ENCODE peak calls at places on chromosomes 12 and 14, in eight cellular contexts. F is aorta, Z is mesendoderm, T is Peyer's patch, I is esophagus squamous epithelium, Y is ascending aorta, P is suprapubic skin, S is psoas muscle. K is an unnamed sample. For H3K4me1, the result is how much of the 10 kb centered on the place peaks cover.

GRCh38 chr14:22668417-22668816 is 24.3 kb upstream of the OR6J1 start:
- DNase-seq in F (no peak), Z (no peak), T (no peak), I (no peak), Y (no peak), P (no peak), S (no peak), K (no peak)

GRCh38 chr14:30874999-30875787 is 834 bp downstream of the COCH start:
- DNase-seq in F (no peak), Z (peak), T (no peak), I (no peak), Y (no peak), P (no peak), S (no peak), K (no peak)

GRCh38 chr14:99415496-99416281 is 65.0 kb downstream of the SETD3 start:
- DNase-seq in F (no peak), Z (peak), T (peak), I (no peak), Y (no peak), P (no peak), S (no peak), K (peak)

GRCh38 chr12:31588976-31589375 is 2.0 kb downstream of the DENND5B start:
- DNase-seq in F (no peak), Z (no peak), T (no peak), I (no peak), Y (no peak), P (no peak), S (no peak), K (no peak)

GRCh38 chr12:75177997-75178396 is 31.6 kb downstream of the KCNC2 start:
- DNase-seq in F (no peak), Z (no peak), T (no peak), I (no peak), Y (no peak), P (no peak), S (no peak), K (no peak)

GRCh38 chr14:60648169-60648933 is 926 bp downstream of the SIX1 start:
- DNase-seq in F (no peak), Z (peak), T (no peak), I (no peak), Y (no peak), P (no peak), S (peak), K (peak)

GRCh38 chr14:105252552-105253328 is 4.4 kb downstream of the BTBD6 start:
- DNase-seq in F (no peak), Z (no peak), T (no peak), I (no peak), Y (no peak), P (no peak), S (no peak), K (no peak)

GRCh38 chr12:30631710-30632109 is 64.0 kb downstream of the IPO8 start:
- DNase-seq in F (no peak), Z (no peak), T (no peak), I (no peak), Y (no peak), P (no peak), S (no peak), K (no peak)

GRCh38 chr12:47768323-47768811 is 4.7 kb upstream of the SLC48A1 start:
- DNase-seq in F (no peak), Z (peak), T (no peak), I (no peak), Y (no peak), P (no peak), S (no peak), K (no peak)

GRCh38 chr12:41034686-41035085 is 153.4 kb upstream of the PDZRN4 start:
- DNase-seq in F (no peak), Z (no peak), T (no peak), I (no peak), Y (no peak), P (no peak), S (no peak), K (no peak)

GRCh38 chr12:53695148-53696138 is 19.6 kb upstream of the ATP5MC2 start:
- DNase-seq in F (no peak), Z (peak), T (no peak), I (no peak), Y (no peak), P (no peak), S (peak), K (no peak)

GRCh38 chr14:50249118-50249775 is 17.9 kb upstream of the SOS2 start:
- DNase-seq in F (no peak), Z (peak), T (no peak), I (no peak), Y (no peak), P (no peak), S (no peak), K (no peak)

GRCh38 chr12:49061157-49061650 is 610 bp upstream of the KMT2D start:
- DNase-seq in F (no peak), Z (no peak), T (no peak), I (no peak), Y (no peak), P (no peak), S (no peak), K (no peak)

GRCh38 chr14:102996941-102997340 is 60.4 kb downstream of the CDC42BPB start:
- DNase-seq in F (peak), Z (no peak), T (no peak), I (no peak), Y (no peak), P (no peak), S (no peak), K (no peak)

GRCh38 chr12:27015730-27016076 is 1.5 kb upstream of the TM7SF3 start:
- DNase-seq in F (no peak), Z (peak), T (no peak), I (no peak), Y (no peak), P (no peak), S (no peak), K (no peak)

GRCh38 chr14:84807673-84808072 is 722.3 kb upstream of the FLRT2 start:
- DNase-seq in F (no peak), Z (no peak), T (no peak), I (no peak), Y (no peak), P (no peak), S (no peak), K (peak)

GRCh38 chr14:85532981-85533820 is 3.3 kb downstream of the FLRT2 start:
- DNase-seq in F (peak), Z (peak), T (peak), I (no peak), Y (peak), P (peak), S (peak), K (peak)

GRCh38 chr14:24959791-24960331 is 90.1 kb downstream of the STXBP6 start:
- DNase-seq in F (no peak), Z (no peak), T (peak), I (no peak), Y (no peak), P (no peak), S (no peak), K (no peak)

GRCh38 chr12:63964301-63964700 is 119.8 kb downstream of the SRGAP1 start:
- DNase-seq in F (no peak), Z (peak), T (no peak), I (no peak), Y (no peak), P (no peak), S (no peak), K (no peak)

GRCh38 chr12:99110866-99111265 is 465.8 kb downstream of the APAF1 start:
- DNase-seq in F (no peak), Z (no peak), T (no peak), I (no peak), Y (no peak), P (no peak), S (no peak), K (no peak)

GRCh38 chr12:41794341-41794740 is 350.3 kb downstream of the GXYLT1 start:
- DNase-seq in F (no peak), Z (no peak), T (no peak), I (no peak), Y (no peak), P (no peak), S (no peak), K (no peak)

GRCh38 chr12:107329569-107330324 is 236.4 kb upstream of the CRY1 start:
- DNase-seq in F (no peak), Z (no peak), T (no peak), I (no peak), Y (no peak), P (no peak), S (no peak), K (no peak)

GRCh38 chr12:4379410-4379809 is at the start of gene FGF23:
- DNase-seq in F (no peak), Z (peak), T (no peak), I (no peak), Y (no peak), P (no peak), S (no peak), K (no peak)

GRCh38 chr12:18262514-18262913 is 1.2 kb downstream of the PIK3C2G start:
- DNase-seq in F (no peak), Z (no peak), T (no peak), I (no peak), Y (no peak), P (no peak), S (no peak), K (no peak)

GRCh38 chr12:87960557-87960956 is 68.6 kb downstream of the C12orf50 start:
- DNase-seq in F (no peak), Z (no peak), T (no peak), I (no peak), Y (no peak), P (no peak), S (no peak), K (no peak)

GRCh38 chr12:75994069-75994740 is 37.4 kb downstream of the PHLDA1 start:
- DNase-seq in F (no peak), Z (peak), T (no peak), I (no peak), Y (no peak), P (no peak), S (no peak), K (no peak)

GRCh38 chr14:72619881-72620280 is 274.0 kb downstream of the DPF3 start:
- DNase-seq in F (no peak), Z (no peak), T (no peak), I (no peak), Y (peak), P (no peak), S (no peak), K (no peak)

GRCh38 chr14:77189479-77189878 is 7.9 kb downstream of the TMEM63C start:
- DNase-seq in F (no peak), Z (no peak), T (no peak), I (no peak), Y (no peak), P (peak), S (no peak), K (no peak)

GRCh38 chr14:77184396-77185092 is 2.9 kb downstream of the TMEM63C start:
- DNase-seq in F (no peak), Z (no peak), T (peak), I (no peak), Y (no peak), P (no peak), S (no peak), K (no peak)

GRCh38 chr14:77185093-77185465 is 3.5 kb downstream of the TMEM63C start:
- DNase-seq in F (no peak), Z (no peak), T (no peak), I (no peak), Y (no peak), P (no peak), S (no peak), K (no peak)

GRCh38 chr14:77186911-77187648 is 5.5 kb downstream of the TMEM63C start:
- DNase-seq in F (no peak), Z (peak), T (no peak), I (no peak), Y (no peak), P (no peak), S (peak), K (no peak)

DNA sequence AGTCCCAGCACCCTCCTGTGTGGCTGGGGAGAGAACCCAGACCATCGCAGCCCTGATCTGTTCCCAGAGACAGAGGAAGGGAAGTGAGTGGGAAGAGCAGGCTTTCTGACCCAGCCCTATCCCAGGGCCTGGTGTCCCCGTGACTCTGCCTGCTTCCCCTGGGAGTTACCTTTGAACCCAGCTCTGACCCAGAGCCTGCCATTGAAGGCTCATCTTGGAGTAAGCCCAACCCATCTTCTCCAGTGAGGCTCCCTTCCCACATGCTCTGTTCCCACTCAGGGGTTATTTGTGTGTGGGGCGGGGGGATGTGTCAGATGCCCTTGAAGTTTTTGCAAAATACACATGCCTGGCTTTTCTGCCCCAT is 6.0 kb downstream of the TMEM63C start:
- DNase-seq in F (no peak), Z (no peak), T (no peak), I (no peak), Y (no peak), P (no peak), S (no peak), K (no peak)
- H3K4me1 ChIP-seq in F (under half), Z (under half), T (under half), I (under half), Y (under half), P (under half), S (under half), K (under half)

GRCh38 chr12:46406352-46407027 is 33.9 kb upstream of the SLC38A2 start:
- DNase-seq in F (no peak), Z (peak), T (no peak), I (no peak), Y (no peak), P (no peak), S (no peak), K (no peak)

GRCh38 chr12:46410495-46410894 is 37.9 kb upstream of the SLC38A2 start:
- DNase-seq in F (no peak), Z (no peak), T (no peak), I (no peak), Y (no peak), P (no peak), S (no peak), K (no peak)

GRCh38 chr12:46409974-46410373 is 37.4 kb upstream of the SLC38A2 start:
- DNase-seq in F (no peak), Z (no peak), T (no peak), I (no peak), Y (no peak), P (no peak), S (no peak), K (no peak)

GRCh38 chr12:46407360-46407759 is 34.8 kb upstream of the SLC38A2 start:
- DNase-seq in F (no peak), Z (no peak), T (no peak), I (no peak), Y (no peak), P (no peak), S (no peak), K (no peak)

DNA sequence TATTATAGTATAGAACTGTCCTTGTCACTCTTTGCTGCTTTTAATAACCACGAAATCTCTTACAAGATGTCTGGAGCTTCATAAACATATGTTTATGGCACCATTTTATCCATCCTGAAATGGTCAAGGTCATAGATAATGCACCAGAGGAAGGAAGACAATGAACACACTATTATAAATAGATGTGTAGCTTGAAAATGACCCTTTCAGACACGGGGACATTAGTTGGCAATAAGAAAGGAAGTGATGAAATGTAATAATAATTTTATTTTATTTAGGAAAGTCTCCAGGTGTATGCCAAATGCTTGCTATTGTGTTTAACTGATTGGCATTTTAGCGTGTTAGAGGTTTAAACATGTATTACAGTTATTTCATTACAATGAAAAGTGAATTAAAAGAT is 36.8 kb upstream of the SLC38A2 start:
- DNase-seq in F (no peak), Z (no peak), T (no peak), I (no peak), Y (no peak), P (no peak), S (no peak), K (no peak)
- H3K27ac ChIP-seq in F (no peak), Z (no peak), T (no peak), I (no peak), Y (peak), P (no peak), S (peak), K (no peak)

GRCh38 chr14:64504310-64504896 is at the start of gene ZBTB1:
- DNase-seq in F (peak), Z (peak), T (peak), I (peak), Y (peak), P (peak), S (peak), K (peak)

GRCh38 chr14:64503434-64504309 is at the start of gene ZBTB25:
- DNase-seq in F (peak), Z (peak), T (peak), I (peak), Y (peak), P (peak), S (peak), K (peak)

GRCh38 chr14:64501326-64502171 is 2.1 kb downstream of the ZBTB25 start:
- DNase-seq in F (peak), Z (peak), T (peak), I (no peak), Y (peak), P (peak), S (peak), K (peak)

GRCh38 chr14:64503184-64503433 is 529 bp downstream of the ZBTB25 start:
- DNase-seq in F (no peak), Z (no peak), T (no peak), I (no peak), Y (no peak), P (no peak), S (no peak), K (no peak)

DNA sequence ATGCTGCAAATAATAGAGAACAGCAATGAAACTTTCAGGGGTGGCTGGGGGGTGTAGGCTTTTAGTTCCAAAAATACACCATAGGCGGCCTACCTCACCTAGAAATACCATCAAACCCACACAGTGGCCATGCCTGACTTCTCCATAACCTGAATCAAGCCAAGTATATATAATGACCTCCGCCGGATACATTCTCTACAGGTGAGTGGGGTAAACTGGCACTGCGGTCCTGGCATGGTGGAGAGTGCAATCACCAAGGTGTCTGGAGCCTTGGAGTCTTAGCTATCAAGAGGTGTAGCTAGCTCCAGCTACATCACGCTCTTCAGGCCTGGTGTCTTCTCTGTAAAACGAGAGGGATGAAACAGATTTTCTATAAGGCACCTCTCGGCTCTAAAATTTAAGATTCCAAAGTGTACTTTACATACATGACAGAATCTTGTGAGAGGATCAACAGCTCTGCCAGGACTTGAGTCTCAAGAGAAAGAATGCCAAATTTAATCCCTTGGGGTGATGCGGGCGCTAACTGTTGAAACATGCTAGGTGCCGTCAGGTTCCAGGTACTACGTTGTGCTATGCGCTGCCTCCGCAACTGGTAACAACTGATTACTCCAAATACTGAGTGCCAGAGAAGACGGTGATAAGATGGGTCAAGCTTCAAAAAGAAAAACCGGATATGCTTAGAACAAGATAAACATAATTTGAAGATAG is 1.0 kb downstream of the ZBTB25 start:
- DNase-seq in F (no peak), Z (peak), T (peak), I (no peak), Y (no peak), P (peak), S (no peak), K (no peak)
- H3K4me1 ChIP-seq in F (under half), Z (under half), T (under half), I (under half), Y (under half), P (half or more), S (half or more), K (half or more)

GRCh38 chr14:95830386-95830785 is 46.2 kb upstream of the TUNAR start:
- DNase-seq in F (no peak), Z (no peak), T (no peak), I (no peak), Y (no peak), P (no peak), S (no peak), K (no peak)
- H3K27ac ChIP-seq in F (no peak), Z (no peak), T (no peak), I (no peak), Y (no peak), P (no peak), S (no peak), K (no peak)

GRCh38 chr14:92603309-92604257 is 90.0 kb downstream of the RIN3 start:
- DNase-seq in F (peak), Z (peak), T (no peak), I (no peak), Y (peak), P (no peak), S (no peak), K (peak)

GRCh38 chr14:92601131-92601710 is 87.6 kb downstream of the RIN3 start:
- DNase-seq in F (no peak), Z (no peak), T (no peak), I (no peak), Y (no peak), P (no peak), S (no peak), K (no peak)

GRCh38 chr14:92600318-92601053 is 86.9 kb downstream of the RIN3 start:
- DNase-seq in F (no peak), Z (no peak), T (no peak), I (no peak), Y (no peak), P (no peak), S (no peak), K (no peak)

GRCh38 chr14:92599786-92600185 is 86.2 kb downstream of the RIN3 start:
- DNase-seq in F (no peak), Z (no peak), T (no peak), I (no peak), Y (no peak), P (no peak), S (no peak), K (no peak)

GRCh38 chr14:92601757-92602417 is 88.3 kb downstream of the RIN3 start:
- DNase-seq in F (no peak), Z (no peak), T (no peak), I (no peak), Y (peak), P (no peak), S (no peak), K (peak)
- H3K4me1 ChIP-seq in F (under half), Z (under half), T (under half), I (under half), Y (under half), P (under half), S (under half), K (under half)